ENCODE peak calls at places on chromosomes 13 and 19, in five cellular contexts. One of them, this sample, is unnamed.
A peak's percentile ranks its signal among the peaks of the same experiment; 100 is the strongest.

GRCh38 chr19:4042731-4043082 is 24.0 kb downstream of the ZBTB7A start:
- DNase-seq in T-helper 17 cell: no peak
- DNase-seq in ELR: no peak
- DNase-seq in stimulated activated CD4-positive, alpha-beta T cell treated with anti-CD3 and anti-CD28 coated beads, Interleukin-15, amount 100 ng/mL, for 1 hour: no peak
- DNase-seq in NCI-H146: no peak
- DNase-seq in this sample: no peak

GRCh38 chr13:111212517-111212873 is 97.4 kb downstream of the ARHGEF7 start:
- DNase-seq in T-helper 17 cell: no peak
- DNase-seq in ELR: no peak
- DNase-seq in stimulated activated CD4-positive, alpha-beta T cell treated with anti-CD3 and anti-CD28 coated beads, Interleukin-15, amount 100 ng/mL, for 1 hour: no peak
- DNase-seq in NCI-H146: no peak
- DNase-seq in this sample: no peak

GRCh38 chr13:27381601-27382000 is 42.8 kb upstream of the GTF3A start:
- DNase-seq in T-helper 17 cell: no peak
- DNase-seq in ELR: no peak
- DNase-seq in stimulated activated CD4-positive, alpha-beta T cell treated with anti-CD3 and anti-CD28 coated beads, Interleukin-15, amount 100 ng/mL, for 1 hour: no peak
- DNase-seq in NCI-H146: no peak
- DNase-seq in this sample: no peak

GRCh38 chr13:66076417-66076816 is 1153.7 kb downstream of the PCDH9 start:
- DNase-seq in T-helper 17 cell: no peak
- DNase-seq in ELR: peak; percentile 75
- DNase-seq in stimulated activated CD4-positive, alpha-beta T cell treated with anti-CD3 and anti-CD28 coated beads, Interleukin-15, amount 100 ng/mL, for 1 hour: no peak
- DNase-seq in NCI-H146: no peak
- DNase-seq in this sample: no peak

GRCh38 chr13:94657167-94657566 is 55.2 kb downstream of the SOX21 start:
- DNase-seq in T-helper 17 cell: no peak
- DNase-seq in ELR: peak; percentile 61
- DNase-seq in stimulated activated CD4-positive, alpha-beta T cell treated with anti-CD3 and anti-CD28 coated beads, Interleukin-15, amount 100 ng/mL, for 1 hour: no peak
- DNase-seq in NCI-H146: no peak
- DNase-seq in this sample: no peak

GRCh38 chr13:101487046-101487830 is 34.8 kb downstream of the ITGBL1 start:
- DNase-seq in T-helper 17 cell: no peak
- DNase-seq in ELR: no peak
- DNase-seq in stimulated activated CD4-positive, alpha-beta T cell treated with anti-CD3 and anti-CD28 coated beads, Interleukin-15, amount 100 ng/mL, for 1 hour: no peak
- DNase-seq in NCI-H146: peak; percentile 79
- DNase-seq in this sample: no peak

GRCh38 chr19:45638930-45639729 is at the start of gene EML2:
- DNase-seq in T-helper 17 cell: peak; percentile 32
- DNase-seq in ELR: peak; percentile 49
- DNase-seq in stimulated activated CD4-positive, alpha-beta T cell treated with anti-CD3 and anti-CD28 coated beads, Interleukin-15, amount 100 ng/mL, for 1 hour: peak; percentile 41
- DNase-seq in NCI-H146: peak; percentile 55
- DNase-seq in this sample: no peak

GRCh38 chr13:94972262-94972661 is 259.9 kb upstream of the SOX21 start:
- DNase-seq in T-helper 17 cell: no peak
- DNase-seq in ELR: no peak
- DNase-seq in stimulated activated CD4-positive, alpha-beta T cell treated with anti-CD3 and anti-CD28 coated beads, Interleukin-15, amount 100 ng/mL, for 1 hour: no peak
- DNase-seq in NCI-H146: no peak
- DNase-seq in this sample: no peak

GRCh38 chr13:83498486-83499190 is 383.6 kb downstream of the SLITRK1 start:
- DNase-seq in T-helper 17 cell: no peak
- DNase-seq in ELR: peak; percentile 88
- DNase-seq in stimulated activated CD4-positive, alpha-beta T cell treated with anti-CD3 and anti-CD28 coated beads, Interleukin-15, amount 100 ng/mL, for 1 hour: no peak
- DNase-seq in NCI-H146: no peak
- DNase-seq in this sample: peak; percentile 16

GRCh38 chr13:93861818-93862217 is 617.7 kb downstream of the DCT start:
- DNase-seq in T-helper 17 cell: no peak
- DNase-seq in ELR: peak; percentile 67
- DNase-seq in stimulated activated CD4-positive, alpha-beta T cell treated with anti-CD3 and anti-CD28 coated beads, Interleukin-15, amount 100 ng/mL, for 1 hour: no peak
- DNase-seq in NCI-H146: no peak
- DNase-seq in this sample: no peak

GRCh38 chr13:27131202-27131623 is 40.4 kb downstream of the USP12 start:
- DNase-seq in T-helper 17 cell: peak; percentile 23
- DNase-seq in ELR: peak; percentile 55
- DNase-seq in stimulated activated CD4-positive, alpha-beta T cell treated with anti-CD3 and anti-CD28 coated beads, Interleukin-15, amount 100 ng/mL, for 1 hour: peak; percentile 37
- DNase-seq in NCI-H146: no peak
- DNase-seq in this sample: no peak

GRCh38 chr19:6752257-6753177 is 13.0 kb downstream of the TRIP10 start:
- DNase-seq in T-helper 17 cell: no peak
- DNase-seq in ELR: no peak
- DNase-seq in stimulated activated CD4-positive, alpha-beta T cell treated with anti-CD3 and anti-CD28 coated beads, Interleukin-15, amount 100 ng/mL, for 1 hour: no peak
- DNase-seq in NCI-H146: no peak
- DNase-seq in this sample: no peak

GRCh38 chr19:51440846-51441409 is 17.3 kb downstream of the SIGLEC8 start:
- DNase-seq in T-helper 17 cell: no peak
- DNase-seq in ELR: peak; percentile 42
- DNase-seq in stimulated activated CD4-positive, alpha-beta T cell treated with anti-CD3 and anti-CD28 coated beads, Interleukin-15, amount 100 ng/mL, for 1 hour: peak; percentile 45
- DNase-seq in NCI-H146: no peak
- DNase-seq in this sample: no peak

This sample was measured in fibroblast of the conjunctiva.